ENCODE peak calls at places on chromosomes 3 and 15, in four cellular contexts. Z is EL, G is left ventricle myocardium inferior, L is dermis microvascular lymphatic vessel endothelial cell. X is an unnamed sample.

GRCh38 chr15:71044006-71044405 is 71.3 kb upstream of the THSD4 start:
- DNase-seq in G (no peak), L (no peak), Z (peak; percentile 66), X (no peak)

GRCh38 chr3:32297366-32297765 is 58.9 kb downstream of the CMTM8 start:
- DNase-seq in G (no peak), Z (no peak), L (no peak), X (no peak)

GRCh38 chr3:52456169-52456799 is 880 bp downstream of the NISCH start:
- DNase-seq in L (peak; percentile 24), G (no peak), Z (peak; percentile 38), X (no peak)

GRCh38 chr3:152508705-152509104 is 240.0 kb downstream of the MBNL1 start:
- DNase-seq in L (peak; percentile 46), G (no peak), Z (no peak), X (peak; percentile 29)

GRCh38 chr15:37978231-37978630 is 43.8 kb downstream of the TMCO5A start:
- DNase-seq in L (no peak), G (no peak), Z (no peak), X (no peak)

GRCh38 chr3:107574650-107575049 is 51.9 kb downstream of the BBX start:
- DNase-seq in Z (peak; percentile 44), G (no peak), L (peak; percentile 64), X (peak; percentile 32)

GRCh38 chr3:197306374-197307086 is 8.1 kb upstream of the DLG1 start:
- DNase-seq in Z (peak; percentile 92), L (no peak), G (no peak), X (peak; percentile 91)

GRCh38 chr3:190566043-190566933 is 52.4 kb downstream of the IL1RAP start:
- DNase-seq in Z (peak; percentile 100), L (peak; percentile 99), G (peak; percentile 73), X (peak; percentile 100)

GRCh38 chr3:31942446-31942845 is 38.6 kb downstream of the OSBPL10 start:
- DNase-seq in G (no peak), L (no peak), Z (no peak), X (no peak)

GRCh38 chr3:160475889-160476288 is 26.3 kb upstream of the TRIM59 start:
- DNase-seq in L (no peak), G (no peak), Z (no peak), X (no peak)

GRCh38 chr3:65960087-65960486 is 78.6 kb downstream of the MAGI1 start:
- DNase-seq in G (no peak), Z (no peak), L (no peak), X (no peak)

GRCh38 chr15:94380798-94381197 is 149.4 kb downstream of the MCTP2 start:
- DNase-seq in G (no peak), L (no peak), Z (no peak), X (no peak)

GRCh38 chr3:31859245-31859644 is 121.8 kb downstream of the OSBPL10 start:
- DNase-seq in G (no peak), L (no peak), Z (no peak), X (no peak)

GRCh38 chr15:41561777-41562145 is 2.7 kb downstream of the TYRO3 start:
- DNase-seq in Z (no peak), G (peak; percentile 62), L (no peak), X (no peak)

GRCh38 chr15:78299302-78300102 is at the start of gene SKIC8:
- DNase-seq in G (peak; percentile 92), L (peak; percentile 91), Z (peak; percentile 94), X (peak; percentile 94)

GRCh38 chr3:172707967-172708366 is 2.9 kb downstream of the NCEH1 start:
- DNase-seq in L (peak; percentile 37), Z (peak; percentile 64), G (no peak), X (peak; percentile 30)

GRCh38 chr15:51100785-51101489 is 6.2 kb upstream of the TNFAIP8L3 start:
- DNase-seq in G (no peak), L (no peak), Z (no peak), X (no peak)

GRCh38 chr3:107994181-107994580 is 96.7 kb downstream of the CD47 start:
- DNase-seq in G (no peak), L (no peak), Z (no peak), X (no peak)

GRCh38 chr15:49538520-49538919 is 82.1 kb downstream of the FAM227B start:
- DNase-seq in G (no peak), L (no peak), Z (no peak), X (no peak)

GRCh38 chr15:69697913-69698312 is 245.3 kb downstream of the RPLP1 start:
- DNase-seq in Z (no peak), L (no peak), G (peak; percentile 22), X (no peak)

GRCh38 chr3:48431224-48432029 is 1.5 kb upstream of the PLXNB1 start:
- DNase-seq in L (no peak), Z (no peak), G (no peak), X (no peak)

GRCh38 chr15:88911766-88912118 is 1.4 kb downstream of the MFGE8 start:
- DNase-seq in L (no peak), G (peak; percentile 45), Z (no peak), X (peak; percentile 32)